ENCODE peak calls at places on chromosome 4, in seven cellular contexts. One of them, this sample, is unnamed. For H3K4me1 and H3K27me3, the result is how much of the 10 kb centered on the place peaks cover.

GRCh38 chr4:113383111-113383785 is 333.8 kb downstream of the ANK2 start:
- DNase-seq in tibial artery: no peak
- DNase-seq in vagina: no peak
- DNase-seq in PC-3: peak
- DNase-seq in testis: no peak
- DNase-seq in endodermal cell: no peak
- DNase-seq in neural progenitor cell: no peak
- DNase-seq in this sample: no peak

GRCh38 chr4:54229631-54230478 is 762 bp downstream of the PDGFRA start:
- DNase-seq in tibial artery: peak
- DNase-seq in endodermal cell: peak
- DNase-seq in PC-3: no peak
- DNase-seq in testis: no peak
- DNase-seq in neural progenitor cell: peak
- DNase-seq in vagina: no peak
- DNase-seq in this sample: peak

GRCh38 chr4:37528161-37528560 is 158.0 kb downstream of the RELL1 start:
- DNase-seq in PC-3: peak
- DNase-seq in tibial artery: no peak
- DNase-seq in vagina: no peak
- DNase-seq in testis: no peak
- DNase-seq in neural progenitor cell: no peak
- DNase-seq in endodermal cell: no peak
- DNase-seq in this sample: peak

GRCh38 chr4:10590896-10591295 is 93.7 kb downstream of the CLNK start:
- DNase-seq in tibial artery: no peak
- DNase-seq in vagina: no peak
- DNase-seq in testis: no peak
- DNase-seq in endodermal cell: no peak
- DNase-seq in PC-3: peak
- DNase-seq in neural progenitor cell: no peak
- DNase-seq in this sample: no peak

GRCh38 chr4:41644288-41644914 is 104.1 kb downstream of the PHOX2B start:
- DNase-seq in testis: peak
- DNase-seq in neural progenitor cell: peak
- DNase-seq in PC-3: no peak
- DNase-seq in endodermal cell: peak
- DNase-seq in tibial artery: peak
- DNase-seq in vagina: no peak
- DNase-seq in this sample: peak

GRCh38 chr4:135739354-135739753 is 1537.8 kb upstream of the PABPC4L start:
- DNase-seq in PC-3: peak
- DNase-seq in neural progenitor cell: no peak
- DNase-seq in testis: no peak
- DNase-seq in vagina: no peak
- DNase-seq in tibial artery: no peak
- DNase-seq in endodermal cell: no peak
- DNase-seq in this sample: no peak

GRCh38 chr4:69563424-69563823 is 67.7 kb upstream of the UGT2B4 start:
- DNase-seq in testis: no peak
- DNase-seq in PC-3: no peak
- DNase-seq in tibial artery: no peak
- DNase-seq in endodermal cell: no peak
- DNase-seq in vagina: no peak
- DNase-seq in neural progenitor cell: no peak
- DNase-seq in this sample: no peak

GRCh38 chr4:3866813-3867129 is 100.6 kb downstream of the ADRA2C start:
- DNase-seq in testis: no peak
- DNase-seq in endodermal cell: peak
- DNase-seq in vagina: no peak
- DNase-seq in neural progenitor cell: no peak
- DNase-seq in tibial artery: no peak
- DNase-seq in PC-3: no peak
- DNase-seq in this sample: peak

GRCh38 chr4:185754961-185755360 is 57.0 kb downstream of the SORBS2 start:
- DNase-seq in PC-3: peak
- DNase-seq in neural progenitor cell: no peak
- DNase-seq in vagina: no peak
- DNase-seq in endodermal cell: no peak
- DNase-seq in testis: no peak
- DNase-seq in tibial artery: no peak
- DNase-seq in this sample: no peak

GRCh38 chr4:16233569-16234177 is 7.4 kb upstream of the TAPT1 start:
- DNase-seq in tibial artery: no peak
- DNase-seq in endodermal cell: no peak
- DNase-seq in neural progenitor cell: no peak
- DNase-seq in PC-3: no peak
- DNase-seq in testis: no peak
- DNase-seq in vagina: no peak
- DNase-seq in this sample: no peak

DNA sequence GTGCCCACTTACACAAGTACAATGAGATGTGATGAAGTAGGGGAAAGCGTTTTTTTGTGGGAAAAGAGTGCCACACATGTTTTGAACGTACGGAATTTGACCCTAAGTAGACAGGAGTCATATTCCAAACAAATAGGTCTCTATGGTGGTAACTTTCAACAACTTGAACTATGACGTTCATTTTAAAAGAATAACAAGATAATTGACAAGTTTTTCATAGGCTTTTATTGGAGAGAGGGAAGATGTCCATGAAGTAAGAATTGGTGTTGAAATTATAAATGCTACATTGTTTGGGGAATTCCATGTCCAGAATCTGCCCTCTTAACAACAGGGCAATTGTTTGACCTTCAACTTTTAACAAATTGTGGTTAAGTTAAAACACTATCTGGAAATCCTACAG is 126.5 kb downstream of the GASK1B start:
- DNase-seq in PC-3: no peak
- DNase-seq in neural progenitor cell: no peak
- DNase-seq in endodermal cell: no peak
- DNase-seq in vagina: no peak
- DNase-seq in tibial artery: no peak
- DNase-seq in testis: no peak
- DNase-seq in this sample: no peak
- H3K4me1 ChIP-seq in PC-3: under half
- H3K4me1 ChIP-seq in neural progenitor cell: under half
- H3K4me1 ChIP-seq in endodermal cell: under half
- H3K4me1 ChIP-seq in vagina: under half
- H3K4me1 ChIP-seq in tibial artery: under half
- H3K4me1 ChIP-seq in testis: under half
- H3K4me1 ChIP-seq in this sample: under half

GRCh38 chr4:94714761-94715160 is 43.0 kb upstream of the BMPR1B start:
- DNase-seq in vagina: no peak
- DNase-seq in PC-3: no peak
- DNase-seq in tibial artery: no peak
- DNase-seq in neural progenitor cell: no peak
- DNase-seq in endodermal cell: no peak
- DNase-seq in testis: no peak
- DNase-seq in this sample: no peak
- H3K4me3 ChIP-seq in vagina: no peak
- H3K4me3 ChIP-seq in PC-3: no peak
- H3K4me3 ChIP-seq in tibial artery: no peak
- H3K4me3 ChIP-seq in neural progenitor cell: no peak
- H3K4me3 ChIP-seq in endodermal cell: no peak
- H3K4me3 ChIP-seq in testis: no peak
- H3K4me3 ChIP-seq in this sample: no peak

GRCh38 chr4:174209296-174209695 is 74.2 kb downstream of the FBXO8 start:
- DNase-seq in endodermal cell: no peak
- DNase-seq in PC-3: no peak
- DNase-seq in neural progenitor cell: no peak
- DNase-seq in tibial artery: no peak
- DNase-seq in testis: no peak
- DNase-seq in vagina: no peak
- DNase-seq in this sample: no peak

GRCh38 chr4:174204194-174204831 is 79.2 kb downstream of the FBXO8 start:
- DNase-seq in testis: no peak
- DNase-seq in vagina: no peak
- DNase-seq in PC-3: no peak
- DNase-seq in endodermal cell: peak
- DNase-seq in neural progenitor cell: no peak
- DNase-seq in tibial artery: no peak
- DNase-seq in this sample: no peak

GRCh38 chr4:174210952-174211490 is 72.4 kb downstream of the FBXO8 start:
- DNase-seq in endodermal cell: no peak
- DNase-seq in testis: no peak
- DNase-seq in neural progenitor cell: no peak
- DNase-seq in PC-3: peak
- DNase-seq in tibial artery: no peak
- DNase-seq in vagina: no peak
- DNase-seq in this sample: no peak

GRCh38 chr4:174210354-174210753 is 73.1 kb downstream of the FBXO8 start:
- DNase-seq in vagina: no peak
- DNase-seq in endodermal cell: peak
- DNase-seq in PC-3: no peak
- DNase-seq in tibial artery: no peak
- DNase-seq in neural progenitor cell: peak
- DNase-seq in testis: no peak
- DNase-seq in this sample: no peak

DNA sequence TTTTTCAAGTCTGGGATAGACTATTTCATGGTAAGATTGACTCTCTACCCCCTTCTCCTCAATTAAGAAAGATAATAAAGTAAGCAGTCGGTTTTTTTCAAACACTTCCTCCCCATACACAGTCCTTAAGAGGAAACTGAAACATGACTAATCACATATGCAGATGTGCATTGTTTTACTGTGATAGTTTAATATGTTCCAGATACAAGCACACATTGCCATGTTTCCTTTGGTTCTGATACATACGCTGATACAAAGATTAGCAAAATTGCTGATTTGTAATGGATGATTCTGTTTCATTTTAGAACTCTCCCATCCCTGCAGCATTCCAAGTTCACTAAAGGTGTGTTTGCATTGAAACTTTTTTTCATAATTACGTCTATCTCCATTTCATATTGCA is 76.1 kb downstream of the FBXO8 start:
- DNase-seq in testis: no peak
- DNase-seq in tibial artery: no peak
- DNase-seq in PC-3: no peak
- DNase-seq in endodermal cell: no peak
- DNase-seq in neural progenitor cell: no peak
- DNase-seq in vagina: no peak
- DNase-seq in this sample: no peak
- H3K27me3 ChIP-seq in testis: under half
- H3K27me3 ChIP-seq in tibial artery: under half
- H3K27me3 ChIP-seq in PC-3: under half
- H3K27me3 ChIP-seq in endodermal cell: half or more
- H3K27me3 ChIP-seq in neural progenitor cell: half or more
- H3K27me3 ChIP-seq in vagina: under half
- H3K27me3 ChIP-seq in this sample: under half

DNA sequence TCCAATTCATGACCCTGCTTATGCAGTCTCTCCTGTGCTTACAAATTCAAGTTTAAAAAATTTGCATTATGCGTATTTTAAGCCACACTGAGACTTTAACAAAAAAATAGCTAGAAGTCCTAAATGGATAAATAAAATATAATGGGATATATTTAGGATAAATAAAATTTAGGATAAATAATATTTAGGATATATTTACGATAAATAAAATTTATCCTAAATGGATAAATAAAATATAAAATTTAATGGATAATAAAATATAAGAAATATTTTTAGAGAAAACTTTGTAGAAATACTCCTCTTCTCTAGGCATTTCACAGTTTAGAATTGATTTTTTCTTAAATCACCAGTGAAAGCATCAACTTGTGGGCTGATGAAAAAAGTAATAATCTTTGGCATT is 22.6 kb downstream of the GUCY1B1 start:
- DNase-seq in PC-3: no peak
- DNase-seq in neural progenitor cell: no peak
- DNase-seq in tibial artery: no peak
- DNase-seq in endodermal cell: no peak
- DNase-seq in testis: no peak
- DNase-seq in vagina: no peak
- DNase-seq in this sample: no peak
- H3K4me1 ChIP-seq in PC-3: under half
- H3K4me1 ChIP-seq in neural progenitor cell: under half
- H3K4me1 ChIP-seq in tibial artery: under half
- H3K4me1 ChIP-seq in endodermal cell: under half
- H3K4me1 ChIP-seq in testis: under half
- H3K4me1 ChIP-seq in vagina: under half
- H3K4me1 ChIP-seq in this sample: under half

GRCh38 chr4:128427832-128428366 is 140.3 kb upstream of the PGRMC2 start:
- DNase-seq in tibial artery: no peak
- DNase-seq in PC-3: peak
- DNase-seq in testis: peak
- DNase-seq in neural progenitor cell: no peak
- DNase-seq in vagina: no peak
- DNase-seq in endodermal cell: peak
- DNase-seq in this sample: peak
- H3K4me3 ChIP-seq in tibial artery: no peak
- H3K4me3 ChIP-seq in PC-3: no peak
- H3K4me3 ChIP-seq in testis: peak
- H3K4me3 ChIP-seq in neural progenitor cell: no peak
- H3K4me3 ChIP-seq in vagina: no peak
- H3K4me3 ChIP-seq in endodermal cell: no peak
- H3K4me3 ChIP-seq in this sample: peak

This sample was measured in lower lobe of right lung.